ENCODE peak calls at places on chromosome X, in seven cellular contexts. Y, C, R, M, B, H and O are unnamed samples.

GRCh38 chrX:110383414-110383813 is 24.8 kb downstream of the RTL9 start:
- DNase-seq in C (no peak), Y (no peak), B (no peak), R (peak; percentile 86), M (no peak), H (peak; percentile 59), O (no peak)

GRCh38 chrX:88613338-88613737 is 133.7 kb upstream of the CPXCR1 start:
- DNase-seq in R (no peak), C (peak; percentile 12), H (no peak), Y (no peak), B (no peak), M (no peak), O (no peak)

GRCh38 chrX:2370436-2370835 is 130.3 kb downstream of the DHRSX start:
- DNase-seq in C (no peak), R (no peak), H (no peak), B (no peak), M (no peak), Y (no peak), O (no peak)

GRCh38 chrX:123267220-123267619 is 83.1 kb downstream of the GRIA3 start:
- DNase-seq in B (no peak), Y (no peak), C (no peak), H (no peak), R (no peak), M (no peak), O (no peak)

GRCh38 chrX:147803948-147804347 is 107.8 kb upstream of the FMR1 start:
- DNase-seq in Y (no peak), H (no peak), R (no peak), B (no peak), C (peak; percentile 26), M (no peak), O (no peak)

GRCh38 chrX:19924285-19924684 is 36.9 kb upstream of the SH3KBP1 start:
- DNase-seq in B (no peak), H (no peak), M (no peak), Y (no peak), R (no peak), C (no peak), O (no peak)

GRCh38 chrX:97126020-97126419 is 242.3 kb downstream of the RPA4 start:
- DNase-seq in M (no peak), H (no peak), C (peak; percentile 55), B (no peak), R (peak; percentile 73), Y (no peak), O (no peak)

GRCh38 chrX:14963447-14964236 is 90.4 kb downstream of the MOSPD2 start:
- DNase-seq in R (peak; percentile 47), Y (no peak), B (no peak), M (no peak), C (peak; percentile 53), H (no peak), O (no peak)

GRCh38 chrX:43106009-43106408 is 328.0 kb upstream of the PPP1R2C start:
- DNase-seq in M (no peak), R (no peak), C (no peak), H (no peak), B (no peak), Y (no peak), O (no peak)

GRCh38 chrX:45775462-45775861 is 574.8 kb upstream of the DIPK2B start:
- DNase-seq in R (peak; percentile 81), Y (no peak), H (no peak), C (no peak), B (no peak), M (no peak), O (no peak)

GRCh38 chrX:114582698-114583395 is 1.0 kb upstream of the HTR2C start:
- DNase-seq in M (no peak), R (no peak), C (no peak), Y (no peak), H (no peak), B (no peak), O (no peak)

GRCh38 chrX:1170243-1170642 is 42.2 kb downstream of the CRLF2 start:
- DNase-seq in R (no peak), B (no peak), M (no peak), Y (no peak), H (no peak), C (peak; percentile 10), O (no peak)

GRCh38 chrX:107565005-107565404 is 63.3 kb upstream of the PRPS1 start:
- DNase-seq in R (no peak), B (no peak), M (no peak), H (no peak), C (no peak), Y (no peak), O (no peak)

GRCh38 chrX:75155830-75156525 is at the start of gene ABCB7:
- DNase-seq in B (no peak), R (peak; percentile 67), M (peak; percentile 42), Y (peak; percentile 58), C (peak; percentile 82), H (peak; percentile 39), O (no peak)

GRCh38 chrX:74080165-74080564 is 223.8 kb upstream of the ZCCHC13 start:
- DNase-seq in R (peak; percentile 11), H (no peak), Y (no peak), M (no peak), C (no peak), B (no peak), O (no peak)

GRCh38 chrX:17597836-17598434 is 139.4 kb upstream of the SCML1 start:
- DNase-seq in B (peak; percentile 65), H (no peak), C (peak; percentile 4), R (no peak), Y (peak; percentile 76), M (peak; percentile 77), O (peak; percentile 67)

GRCh38 chrX:134798472-134798871 is 140.2 kb upstream of the PLAC1 start:
- DNase-seq in Y (no peak), M (no peak), H (no peak), R (no peak), B (no peak), C (no peak), O (no peak)

GRCh38 chrX:134792077-134792476 is 133.8 kb upstream of the PLAC1 start:
- DNase-seq in B (no peak), R (peak; percentile 22), M (no peak), Y (no peak), C (no peak), H (no peak), O (no peak)

GRCh38 chrX:134794692-134795091 is 136.4 kb upstream of the PLAC1 start:
- DNase-seq in Y (no peak), B (no peak), C (no peak), R (peak; percentile 22), M (no peak), H (no peak), O (no peak)

GRCh38 chrX:134801267-134801666 is 143.0 kb upstream of the PLAC1 start:
- DNase-seq in H (no peak), M (no peak), R (peak; percentile 32), B (no peak), C (peak; percentile 21), Y (no peak), O (no peak)

DNA sequence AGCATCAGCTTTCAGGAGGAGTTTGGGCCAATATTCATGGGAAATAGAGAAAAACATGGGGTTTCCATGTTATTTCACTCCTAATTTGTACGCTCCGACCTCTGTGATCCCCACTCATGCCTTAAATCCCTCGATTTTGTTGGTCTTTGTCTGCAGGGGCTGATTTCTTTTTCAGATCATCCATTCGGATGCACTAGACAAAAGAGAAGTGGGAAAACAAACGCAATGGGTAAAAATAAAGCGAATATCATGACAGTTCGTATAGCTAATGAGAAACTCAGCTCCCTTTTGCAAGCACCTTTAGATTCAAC is 139.1 kb upstream of the PLAC1 start:
- DNase-seq in Y (no peak), B (no peak), H (no peak), C (no peak), R (no peak), M (no peak), O (no peak)
- H3K4me3 ChIP-seq in Y (no peak overlapping the region), B (peak overlapping the region; percentile 72), H (peak overlapping the region; percentile 48), C (peak overlapping the region; percentile 80), R (peak overlapping the region; percentile 28), M (peak overlapping the region; percentile 77), O (peak overlapping the region; percentile 71)

DNA sequence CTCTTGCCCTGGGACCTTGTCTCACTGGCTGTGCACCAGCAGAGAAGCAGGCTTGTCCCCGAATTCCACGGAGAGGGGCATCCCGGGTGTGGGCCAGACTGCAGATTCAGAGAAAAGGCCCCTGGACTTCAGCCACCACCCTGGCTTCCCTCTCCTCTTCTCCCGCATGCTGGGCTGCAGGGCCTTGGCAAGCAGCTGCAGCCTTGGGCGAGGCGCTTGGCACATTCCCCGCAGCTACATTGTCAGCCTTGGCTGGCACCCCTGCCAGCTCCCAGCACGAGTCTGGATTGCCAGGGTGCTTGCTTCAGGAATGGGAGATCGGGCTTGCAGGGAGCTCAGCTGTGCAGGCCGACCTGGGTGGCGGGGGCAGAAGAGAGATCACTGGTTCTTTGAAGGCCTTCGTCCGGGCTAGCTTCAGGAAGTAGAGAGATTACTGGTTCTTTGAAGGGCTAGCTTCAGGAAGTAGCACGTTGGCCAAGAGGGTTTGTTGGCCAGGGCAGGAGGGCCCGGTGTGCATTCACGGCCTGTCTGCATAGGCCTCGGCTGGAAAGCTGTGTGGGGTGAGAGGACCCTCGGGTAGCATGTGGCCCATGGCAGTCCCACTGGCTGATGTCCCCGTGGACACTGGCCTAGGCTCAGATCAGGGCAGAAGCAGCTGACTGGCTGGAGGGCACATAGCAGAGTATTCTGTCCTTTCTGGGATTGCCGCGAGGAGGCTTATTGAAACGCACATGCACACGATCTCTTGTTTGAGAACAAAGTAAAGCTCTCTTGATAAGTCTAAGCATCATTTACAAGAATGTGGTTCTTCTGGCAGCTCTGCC is 2.7 kb downstream of the ABCD1 start:
- DNase-seq in R (no peak), B (no peak), C (no peak), H (no peak), Y (no peak), M (peak; percentile 71), O (no peak)
- H3K4me3 ChIP-seq in R (peak overlapping the region; percentile 14), B (peak overlapping the region; percentile 80), C (no peak overlapping the region), H (peak overlapping the region; percentile 40), Y (no peak overlapping the region), M (peak overlapping the region; percentile 35), O (peak overlapping the region; percentile 2)

GRCh38 chrX:125103693-125104092 is 216.0 kb upstream of the TEX13C start:
- DNase-seq in M (no peak), Y (peak; percentile 31), C (no peak), R (no peak), H (no peak), B (no peak), O (no peak)
- H3K4me3 ChIP-seq in M (no peak overlapping the region), Y (no peak overlapping the region), C (no peak overlapping the region), R (no peak overlapping the region), H (no peak overlapping the region), B (no peak overlapping the region), O (no peak overlapping the region)

GRCh38 chrX:130111220-130111934 is 1.1 kb upstream of the ELF4 start:
- DNase-seq in M (peak; percentile 19), H (no peak), C (no peak), B (no peak), Y (no peak), R (no peak), O (no peak)
- H3K4me3 ChIP-seq in M (peak overlapping the region; percentile 70), H (peak overlapping the region; percentile 41), C (peak overlapping the region; percentile 24), B (peak overlapping the region; percentile 87), Y (peak overlapping the region; percentile 10), R (peak overlapping the region; percentile 42), O (peak overlapping the region; percentile 74)